ENCODE peak calls at places on chromosomes 5 and 9, in ten cellular contexts. U is SK-N-SH, N is ovary, F is suprapubic skin, I is transverse colon, L is A549, O is H1, M is K562, A is tibial nerve, D is HepG2. H is an unnamed sample.

GRCh38 chr9:104240890-104241289 is 146.8 kb downstream of the SMC2 start:
- DNase-seq in D (no peak), L (no peak), U (no peak), I (no peak), N (no peak), F (no peak), A (no peak), M (no peak), O (no peak), H (no peak)

GRCh38 chr9:129885018-129885669 is 49.9 kb downstream of the USP20 start:
- DNase-seq in I (peak), O (no peak), M (peak), A (peak), F (peak), N (peak), U (no peak), L (no peak), D (peak), H (no peak)

GRCh38 chr5:79464695-79465332 is 49.1 kb downstream of the HOMER1 start:
- DNase-seq in F (no peak), L (peak), N (no peak), I (no peak), U (peak), A (no peak), M (peak), O (no peak), D (no peak), H (no peak)

GRCh38 chr5:111366388-111366787 is 142.2 kb downstream of the CAMK4 start:
- DNase-seq in D (no peak), N (no peak), M (no peak), A (no peak), O (no peak), F (no peak), L (no peak), I (no peak), U (peak), H (no peak)

GRCh38 chr9:108634164-108634563 is 221.6 kb downstream of the ACTL7B start:
- DNase-seq in A (no peak), D (no peak), N (no peak), F (no peak), I (peak), M (no peak), L (peak), O (no peak), U (no peak), H (no peak)

GRCh38 chr5:175603987-175604739 is 53.7 kb upstream of the HRH2 start:
- DNase-seq in N (no peak), L (no peak), F (no peak), D (no peak), A (no peak), U (no peak), M (no peak), O (no peak), I (no peak), H (no peak)

GRCh38 chr5:129120158-129120581 is 25.6 kb downstream of the ISOC1 start:
- DNase-seq in U (no peak), N (no peak), I (no peak), A (no peak), O (no peak), L (no peak), D (no peak), F (no peak), M (no peak), H (no peak)

GRCh38 chr9:137666505-137666809 is 47.7 kb downstream of the EHMT1 start:
- DNase-seq in F (no peak), M (no peak), N (no peak), I (no peak), L (no peak), D (no peak), U (peak), O (no peak), A (no peak), H (peak)

GRCh38 chr9:107557236-107557990 is 67.8 kb upstream of the KLF4 start:
- DNase-seq in I (no peak), U (no peak), A (no peak), L (no peak), M (no peak), D (no peak), N (no peak), O (no peak), F (no peak), H (no peak)

GRCh38 chr5:16552666-16553343 is 64.0 kb downstream of the RETREG1 start:
- DNase-seq in U (peak), M (peak), F (peak), D (peak), A (peak), L (peak), I (peak), N (peak), O (peak), H (peak)

GRCh38 chr9:77977210-77977611 is 54.4 kb downstream of the GNAQ start:
- DNase-seq in F (peak), L (peak), U (peak), I (peak), N (peak), M (peak), D (peak), O (peak), A (peak), H (peak)

GRCh38 chr5:124528838-124529237 is 217.6 kb downstream of the ZNF608 start:
- DNase-seq in A (no peak), D (no peak), M (no peak), N (no peak), O (no peak), U (no peak), F (no peak), L (no peak), I (no peak), H (no peak)

GRCh38 chr5:5182508-5183191 is 42.5 kb downstream of the ADAMTS16 start:
- DNase-seq in N (no peak), F (no peak), D (no peak), A (no peak), I (no peak), L (no peak), U (no peak), M (no peak), O (no peak), H (no peak)

GRCh38 chr9:137007060-137007815 is 10.9 kb upstream of the CLIC3 start:
- DNase-seq in D (no peak), N (peak), F (no peak), L (no peak), A (no peak), O (no peak), M (no peak), I (no peak), U (no peak), H (peak)

GRCh38 chr5:90161399-90161798 is 248.2 kb downstream of the CETN3 start:
- DNase-seq in L (peak), N (peak), F (no peak), D (peak), U (peak), A (peak), M (peak), O (peak), I (peak), H (no peak)

GRCh38 chr5:42005561-42006153 is 80.6 kb downstream of the FBXO4 start:
- DNase-seq in N (no peak), L (peak), I (no peak), M (peak), A (no peak), F (no peak), O (no peak), D (peak), U (peak), H (no peak)

GRCh38 chr9:36423196-36423595 is 23.1 kb upstream of the RNF38 start:
- DNase-seq in L (no peak), M (no peak), A (no peak), I (no peak), D (peak), O (no peak), F (no peak), N (no peak), U (no peak), H (no peak)

DNA sequence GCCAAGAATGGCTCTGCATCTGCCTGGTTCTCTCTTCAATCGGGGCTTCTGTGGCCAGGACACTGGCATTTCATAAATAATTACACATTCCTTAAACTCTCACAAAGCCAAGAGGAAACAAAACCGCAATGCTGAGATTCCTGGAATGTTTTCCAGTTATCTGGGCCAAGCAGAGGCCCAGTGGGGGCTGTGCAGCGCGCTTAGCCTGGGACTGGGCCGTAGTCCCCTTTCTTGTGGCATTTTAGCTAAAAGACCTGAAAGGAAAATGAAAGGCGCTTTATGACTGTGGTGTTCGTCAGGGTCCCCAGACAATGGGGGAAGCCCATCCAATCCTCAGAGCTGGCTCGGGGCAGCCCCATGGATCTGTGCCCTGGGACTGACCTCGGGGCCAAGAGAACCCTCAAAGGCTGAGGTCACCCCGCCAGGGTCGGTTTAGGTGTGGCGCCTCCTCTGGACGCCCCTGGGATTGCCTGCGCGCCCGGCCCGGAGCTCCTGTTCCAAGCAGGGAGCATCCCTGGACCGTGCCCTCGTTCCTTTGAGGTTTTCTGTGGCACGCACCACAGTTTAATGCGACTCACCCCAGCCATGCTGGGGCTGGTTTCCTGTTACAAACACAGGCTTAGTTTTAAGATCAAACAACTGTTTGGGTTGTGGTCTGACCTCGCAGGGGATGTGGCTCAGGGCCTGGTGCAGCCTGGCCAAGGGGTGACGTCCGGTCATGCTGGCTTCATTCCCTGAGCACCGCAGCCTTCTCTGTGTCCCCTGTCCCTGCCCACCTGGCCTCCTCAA is 51.5 kb upstream of the NKD2 start:
- DNase-seq in F (no peak), D (peak), I (no peak), M (no peak), U (peak), L (peak), N (no peak), O (no peak), A (no peak), H (no peak)
- TF ChIP-seq CTCF in F (peak), D (no peak), I (no peak), M (peak), U (peak), L (no peak), N (no peak), O (peak), A (no peak), H (no peak)

DNA sequence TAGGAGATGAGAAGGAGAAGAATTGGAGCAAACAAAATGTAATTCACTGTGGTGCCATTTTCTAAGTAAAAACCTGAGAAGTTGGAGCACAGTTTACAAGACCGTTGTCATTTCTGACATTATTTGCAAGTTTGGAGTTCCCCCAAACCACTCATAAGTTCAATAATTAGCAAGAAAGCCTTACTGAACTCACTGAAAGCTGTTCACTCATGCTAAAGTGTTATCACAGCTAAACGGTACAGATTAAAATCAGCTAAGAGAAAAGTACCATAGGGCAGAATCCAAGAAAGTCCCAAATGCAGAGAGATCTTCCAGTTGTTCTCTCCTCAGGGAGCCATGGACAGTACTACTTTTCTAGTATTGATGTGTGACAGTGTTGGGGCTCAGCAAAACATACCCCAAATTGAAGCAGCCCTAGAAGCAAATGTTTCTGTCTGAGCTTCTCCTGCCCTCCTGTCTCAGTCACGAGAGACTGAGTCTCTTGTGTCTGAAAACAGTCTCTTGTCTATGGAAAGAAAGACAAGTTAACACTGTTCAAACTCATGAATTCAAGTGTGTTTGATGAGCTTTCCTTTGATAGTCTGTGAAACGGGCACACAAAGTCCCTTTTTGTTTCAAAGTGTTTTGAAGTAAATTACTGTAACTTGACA is 221.2 kb downstream of the GABRG2 start:
- DNase-seq in U (no peak), M (no peak), D (no peak), L (no peak), A (no peak), I (no peak), N (no peak), O (no peak), F (no peak), H (no peak)
- TF ChIP-seq EP300 in U (no peak), M (no peak), D (no peak), L (no peak), A (no peak), I (no peak), N (no peak), O (no peak), F (no peak), H (no peak)

GRCh38 chr9:124814178-124814535 is 37.2 kb downstream of the OLFML2A start:
- DNase-seq in U (no peak), I (no peak), A (no peak), M (no peak), F (no peak), L (no peak), N (no peak), O (no peak), D (no peak), H (no peak)
- H3K27ac ChIP-seq in U (no peak), I (peak), A (no peak), M (no peak), F (peak), L (no peak), N (no peak), O (no peak), D (no peak), H (no peak)

DNA sequence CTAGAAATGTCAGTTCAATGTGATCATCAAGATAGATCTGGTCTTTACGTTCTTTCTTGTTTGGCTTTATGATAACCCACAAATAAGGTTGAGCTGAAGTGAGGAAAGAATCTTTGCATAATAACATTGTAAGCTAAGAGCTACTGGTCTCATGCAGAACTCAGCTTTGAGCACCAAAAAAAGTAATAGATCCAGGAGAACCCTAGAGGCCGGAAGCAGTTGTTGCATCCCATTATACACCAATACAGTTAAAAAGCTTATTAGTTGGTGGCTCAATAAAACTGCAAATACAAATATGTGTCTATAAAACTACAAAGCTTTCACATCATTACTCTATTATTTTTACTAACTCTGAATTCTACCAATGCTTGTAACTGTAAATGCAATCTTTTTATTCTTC is 85.5 kb upstream of the NUDT12 start:
- DNase-seq in M (no peak), I (no peak), O (no peak), L (no peak), F (no peak), D (no peak), N (no peak), U (no peak), A (no peak), H (no peak)
- TF ChIP-seq CTCF in M (no peak), I (no peak), O (no peak), L (no peak), F (no peak), D (no peak), N (no peak), U (peak), A (no peak), H (no peak)